ENCODE peak calls at places on chromosomes 3 and 15, in eight cellular contexts. T is body of pancreas; V is CD4-positive, alpha-beta T cell; E is RWPE2; K is left lobe of liver; I is IMR-90; S is naive thymus-derived CD4-positive, alpha-beta T cell; Z is left ventricle myocardium superior. G is an unnamed sample.

GRCh38 chr3:184135149-184135910 is at the start of gene EIF2B5:
- ATAC-seq in T (peak; percentile 90), V (peak; percentile 88), E (peak; percentile 73), K (peak; percentile 89), I (peak; percentile 87), S (peak; percentile 96), Z (peak; percentile 95), G (peak; percentile 95)

GRCh38 chr15:90918034-90918788 is 14.1 kb downstream of the HDDC3 start:
- ATAC-seq in T (no peak), V (no peak), E (no peak), K (no peak), I (no peak), S (no peak), Z (peak; percentile 2), G (no peak)

GRCh38 chr15:56813995-56814394 is 80.7 kb upstream of the ZNF280D start:
- ATAC-seq in T (no peak), V (no peak), E (no peak), K (no peak), I (no peak), S (no peak), Z (peak; percentile 66), G (no peak)

GRCh38 chr3:65671004-65671403 is 367.7 kb downstream of the MAGI1 start:
- ATAC-seq in T (no peak), V (no peak), E (no peak), K (peak; percentile 69), I (no peak), S (no peak), Z (no peak), G (no peak)

GRCh38 chr15:34721802-34722795 is 32.7 kb downstream of the GJD2 start:
- ATAC-seq in T (peak; percentile 59), V (no peak), E (peak; percentile 93), K (peak; percentile 75), I (peak; percentile 69), S (no peak), Z (peak; percentile 94), G (no peak)

GRCh38 chr3:31218082-31218481 is 314.6 kb upstream of the STT3B start:
- ATAC-seq in T (no peak), V (no peak), E (no peak), K (no peak), I (no peak), S (no peak), Z (no peak), G (no peak)

GRCh38 chr3:71489315-71489761 is 94.2 kb downstream of the FOXP1 start:
- ATAC-seq in T (no peak), V (peak; percentile 53), E (no peak), K (no peak), I (no peak), S (peak; percentile 66), Z (no peak), G (no peak)

GRCh38 chr15:77991029-77991406 is 86.5 kb downstream of the TBC1D2B start:
- ATAC-seq in T (no peak), V (no peak), E (no peak), K (no peak), I (no peak), S (no peak), Z (no peak), G (no peak)

GRCh38 chr15:49421991-49422390 is 1.1 kb upstream of the FGF7 start:
- ATAC-seq in T (peak; percentile 81), V (peak; percentile 41), E (peak; percentile 67), K (peak; percentile 92), I (peak; percentile 50), S (peak; percentile 75), Z (peak; percentile 71), G (no peak)

GRCh38 chr3:10981961-10982360 is 10.6 kb upstream of the SLC6A1 start:
- ATAC-seq in T (no peak), V (no peak), E (no peak), K (no peak), I (no peak), S (no peak), Z (peak; percentile 32), G (no peak)

GRCh38 chr3:193590088-193590856 is 2.7 kb upstream of the OPA1 start:
- ATAC-seq in T (no peak), V (no peak), E (peak; percentile 64), K (no peak), I (no peak), S (no peak), Z (no peak), G (no peak)

GRCh38 chr15:50009634-50010033 is 109.4 kb downstream of the ATP8B4 start:
- ATAC-seq in T (peak; percentile 69), V (no peak), E (no peak), K (peak; percentile 88), I (no peak), S (no peak), Z (peak; percentile 58), G (peak; percentile 32)

GRCh38 chr3:24498391-24498790 is 3.7 kb upstream of the THRB start:
- ATAC-seq in T (no peak), V (no peak), E (no peak), K (no peak), I (no peak), S (no peak), Z (no peak), G (no peak)

GRCh38 chr3:9500108-9501050 is 53.2 kb downstream of the LHFPL4 start:
- ATAC-seq in T (peak; percentile 65), V (peak; percentile 74), E (peak; percentile 37), K (peak; percentile 59), I (peak; percentile 82), S (peak; percentile 77), Z (peak; percentile 74), G (peak; percentile 69)

GRCh38 chr3:121269389-121269788 is 276.4 kb downstream of the POLQ start:
- ATAC-seq in T (no peak), V (no peak), E (no peak), K (no peak), I (no peak), S (no peak), Z (no peak), G (no peak)

GRCh38 chr3:129161860-129162271 is 1.0 kb upstream of the ISY1 start:
- ATAC-seq in T (no peak), V (no peak), E (peak; percentile 15), K (peak; percentile 29), I (peak; percentile 15), S (no peak), Z (peak; percentile 10), G (peak; percentile 11)

GRCh38 chr15:66744610-66745279 is 42.7 kb downstream of the SMAD6 start:
- ATAC-seq in T (no peak), V (no peak), E (no peak), K (no peak), I (no peak), S (no peak), Z (no peak), G (no peak)

GRCh38 chr3:158830391-158830790 is 28.5 kb downstream of the MFSD1 start:
- ATAC-seq in T (no peak), V (no peak), E (peak; percentile 83), K (no peak), I (no peak), S (no peak), Z (no peak), G (no peak)

GRCh38 chr3:169243122-169243521 is 420.4 kb downstream of the MECOM start:
- ATAC-seq in T (no peak), V (no peak), E (no peak), K (no peak), I (no peak), S (no peak), Z (peak; percentile 77), G (no peak)

GRCh38 chr15:65069179-65069578 is 1.4 kb upstream of the RASL12 start:
- ATAC-seq in T (peak; percentile 49), V (no peak), E (peak; percentile 6), K (no peak), I (peak; percentile 95), S (no peak), Z (peak; percentile 59), G (no peak)

GRCh38 chr3:129549006-129549800 is 6.2 kb downstream of the H1-8 start:
- ATAC-seq in T (no peak), V (no peak), E (peak; percentile 91), K (no peak), I (peak; percentile 82), S (peak; percentile 65), Z (no peak), G (no peak)

GRCh38 chr3:171906951-171907676 is 64.0 kb downstream of the TMEM212 start:
- ATAC-seq in T (no peak), V (no peak), E (no peak), K (no peak), I (no peak), S (no peak), Z (no peak), G (peak; percentile 47)

GRCh38 chr15:69762373-69763148 is 309.9 kb downstream of the RPLP1 start:
- ATAC-seq in T (no peak), V (no peak), E (no peak), K (no peak), I (no peak), S (no peak), Z (no peak), G (no peak)

GRCh38 chr3:123346041-123346440 is 102.8 kb downstream of the ADCY5 start:
- ATAC-seq in T (no peak), V (no peak), E (no peak), K (no peak), I (no peak), S (no peak), Z (no peak), G (no peak)

GRCh38 chr3:127848131-127849129 is 26.1 kb upstream of the MGLL start:
- ATAC-seq in T (no peak), V (no peak), E (no peak), K (peak; percentile 32), I (peak; percentile 73), S (no peak), Z (peak; percentile 60), G (no peak)

GRCh38 chr3:161682715-161683114 is 186.1 kb downstream of the OTOL1 start:
- ATAC-seq in T (no peak), V (no peak), E (peak; percentile 54), K (no peak), I (no peak), S (no peak), Z (no peak), G (no peak)

GRCh38 chr3:31241533-31241932 is 291.2 kb upstream of the STT3B start:
- ATAC-seq in T (no peak), V (no peak), E (no peak), K (no peak), I (no peak), S (no peak), Z (no peak), G (no peak)

GRCh38 chr15:101432982-101433381 is 56.5 kb downstream of the PCSK6 start:
- ATAC-seq in T (no peak), V (no peak), E (no peak), K (no peak), I (no peak), S (no peak), Z (no peak), G (no peak)

GRCh38 chr3:60403866-60404265 is 847.4 kb downstream of the FHIT start:
- ATAC-seq in T (no peak), V (no peak), E (no peak), K (no peak), I (peak; percentile 24), S (no peak), Z (no peak), G (no peak)

GRCh38 chr3:40979962-40980361 is 219.3 kb upstream of the CTNNB1 start:
- ATAC-seq in T (no peak), V (no peak), E (no peak), K (no peak), I (no peak), S (no peak), Z (no peak), G (peak; percentile 28)

GRCh38 chr3:148974726-148975125 is 16.6 kb upstream of the GYG1 start:
- ATAC-seq in T (no peak), V (no peak), E (no peak), K (peak; percentile 59), I (no peak), S (no peak), Z (no peak), G (no peak)

GRCh38 chr3:57852896-57853295 is 96.8 kb downstream of the SLMAP start:
- ATAC-seq in T (no peak), V (no peak), E (peak; percentile 33), K (peak; percentile 58), I (peak; percentile 69), S (no peak), Z (no peak), G (no peak)

GRCh38 chr15:59051867-59052861 is 52.8 kb upstream of the CCNB2 start:
- ATAC-seq in T (no peak), V (no peak), E (no peak), K (peak; percentile 91), I (no peak), S (no peak), Z (no peak), G (no peak)

GRCh38 chr15:76470691-76471090 is 134.1 kb downstream of the ISL2 start:
- ATAC-seq in T (no peak), V (no peak), E (no peak), K (no peak), I (peak; percentile 76), S (no peak), Z (no peak), G (no peak)